ENCODE peak calls at places on chromosomes 3 and 15, in six cellular contexts. T, X, H, A, K and I are unnamed samples.

GRCh38 chr15:39873978-39874377 is 46.1 kb downstream of the GPR176 start:
- DNase-seq in T (no peak), X (no peak), H (no peak), A (no peak), K (no peak), I (no peak)

GRCh38 chr3:139434764-139435291 is 41.5 kb downstream of the RBP2 start:
- DNase-seq in T (no peak), X (peak), H (no peak), A (no peak), K (no peak), I (peak)

GRCh38 chr3:194985031-194985578 is 285.9 kb downstream of the XXYLT1 start:
- DNase-seq in T (peak), X (no peak), H (no peak), A (peak), K (no peak), I (no peak)

GRCh38 chr3:120688121-120688520 is 6.1 kb upstream of the HGD start:
- DNase-seq in T (no peak), X (peak), H (no peak), A (no peak), K (peak), I (no peak)

GRCh38 chr3:58134468-58134867 is 76.3 kb downstream of the DNASE1L3 start:
- DNase-seq in T (no peak), X (no peak), H (no peak), A (no peak), K (no peak), I (no peak)

GRCh38 chr3:66107855-66108254 is 69.1 kb upstream of the MAGI1 start:
- DNase-seq in T (no peak), X (peak), H (no peak), A (no peak), K (no peak), I (peak)

GRCh38 chr3:52091566-52092290 is 35.4 kb upstream of the DUSP7 start:
- DNase-seq in T (no peak), X (peak), H (peak), A (peak), K (no peak), I (no peak)

GRCh38 chr3:138409171-138409570 is 25.2 kb upstream of the ESYT3 start:
- DNase-seq in T (no peak), X (no peak), H (no peak), A (no peak), K (no peak), I (no peak)

GRCh38 chr3:24401811-24402185 is 92.9 kb downstream of the THRB start:
- DNase-seq in T (peak), X (no peak), H (no peak), A (no peak), K (no peak), I (no peak)

GRCh38 chr3:159165972-159166371 is 364.1 kb downstream of the MFSD1 start:
- DNase-seq in T (no peak), X (no peak), H (no peak), A (no peak), K (no peak), I (no peak)

GRCh38 chr3:195557327-195557726 is 14.2 kb upstream of the PPP1R2 start:
- DNase-seq in T (no peak), X (no peak), H (no peak), A (no peak), K (no peak), I (no peak)

GRCh38 chr3:62145086-62145757 is 228.1 kb downstream of the FEZF2 start:
- DNase-seq in T (no peak), X (no peak), H (no peak), A (no peak), K (no peak), I (no peak)

GRCh38 chr3:24475945-24476344 is 18.7 kb downstream of the THRB start:
- DNase-seq in T (no peak), X (no peak), H (no peak), A (no peak), K (no peak), I (peak)

GRCh38 chr3:43477600-43477999 is 144.2 kb downstream of the ANO10 start:
- DNase-seq in T (no peak), X (no peak), H (no peak), A (no peak), K (no peak), I (no peak)

GRCh38 chr15:68795298-68795848 is 25.3 kb downstream of the ANP32A start:
- DNase-seq in T (peak), X (peak), H (peak), A (peak), K (peak), I (no peak)

GRCh38 chr3:148865039-148865438 is at the start of gene CPA3:
- DNase-seq in T (no peak), X (no peak), H (no peak), A (no peak), K (no peak), I (no peak)

GRCh38 chr3:13287833-13288232 is 132.3 kb downstream of the NUP210 start:
- DNase-seq in T (no peak), X (no peak), H (no peak), A (no peak), K (no peak), I (no peak)

GRCh38 chr3:139121513-139122220 is 77.0 kb upstream of the PRR23C start:
- DNase-seq in T (no peak), X (no peak), H (no peak), A (no peak), K (no peak), I (no peak)

GRCh38 chr15:100765458-100766224 is 114.0 kb upstream of the ALDH1A3 start:
- DNase-seq in T (no peak), X (no peak), H (peak), A (no peak), K (no peak), I (no peak)

GRCh38 chr3:53328750-53329149 is 18.6 kb downstream of the DCP1A start:
- DNase-seq in T (no peak), X (no peak), H (no peak), A (no peak), K (no peak), I (no peak)

GRCh38 chr15:100663550-100664335 is 61.4 kb downstream of the ASB7 start:
- DNase-seq in T (no peak), X (no peak), H (no peak), A (no peak), K (no peak), I (no peak)

GRCh38 chr3:148815736-148816135 is 11.9 kb upstream of the CPB1 start:
- DNase-seq in T (no peak), X (no peak), H (no peak), A (peak), K (no peak), I (no peak)

GRCh38 chr3:64141476-64141875 is 83.8 kb downstream of the PRICKLE2 start:
- DNase-seq in T (no peak), X (no peak), H (no peak), A (no peak), K (no peak), I (no peak)

GRCh38 chr15:75059607-75060006 is 36.2 kb downstream of the PPCDC start:
- DNase-seq in T (no peak), X (no peak), H (no peak), A (no peak), K (no peak), I (no peak)

GRCh38 chr3:13706451-13706850 is 157.5 kb downstream of the FBLN2 start:
- DNase-seq in T (peak), X (no peak), H (peak), A (no peak), K (no peak), I (no peak)